ENCODE peak calls at places on chromosomes 11 and 22, in nine cellular contexts. T, E, Q, G, D, O, P, J and N are unnamed samples.

GRCh38 chr22:30882974-30883533 is 85.5 kb downstream of the MORC2 start:
- DNase-seq in T (no peak), E (no peak), G (no peak), P (no peak), J (no peak), Q (no peak), D (no peak), O (no peak), N (no peak)

GRCh38 chr11:128379587-128380279 is 207.6 kb downstream of the ETS1 start:
- DNase-seq in P (no peak), T (no peak), G (no peak), Q (no peak), E (no peak), J (no peak), O (no peak), D (no peak), N (no peak)

GRCh38 chr11:109772846-109773400 is 320.3 kb upstream of the ZC3H12C start:
- DNase-seq in D (no peak), P (no peak), G (no peak), Q (no peak), T (no peak), J (no peak), E (no peak), O (no peak), N (no peak)

GRCh38 chr11:74992852-74993251 is 4.1 kb downstream of the NEU3 start:
- DNase-seq in J (no peak), G (no peak), P (no peak), O (no peak), D (no peak), E (no peak), T (no peak), Q (no peak), N (no peak)

GRCh38 chr11:78429667-78430066 is 12.0 kb upstream of the GAB2 start:
- DNase-seq in G (no peak), J (no peak), D (no peak), T (no peak), P (no peak), E (no peak), O (no peak), Q (no peak), N (no peak)

GRCh38 chr11:33891714-33892327 is at the start of gene LMO2:
- DNase-seq in P (no peak), O (no peak), Q (no peak), D (no peak), G (no peak), E (no peak), T (no peak), J (no peak), N (no peak)

GRCh38 chr11:60265373-60266214 is 14.9 kb upstream of the MS4A4A start:
- DNase-seq in J (peak), E (peak), O (peak), Q (no peak), P (peak), D (peak), T (peak), G (no peak), N (peak)

GRCh38 chr11:131816046-131816445 is 445.6 kb downstream of the NTM start:
- DNase-seq in Q (no peak), J (no peak), E (no peak), P (no peak), T (no peak), D (no peak), G (no peak), O (no peak), N (no peak)

GRCh38 chr11:9573775-9574555 is 495 bp downstream of the WEE1 start:
- DNase-seq in J (peak), O (peak), Q (peak), P (no peak), D (no peak), G (peak), E (no peak), T (peak), N (peak)

GRCh38 chr22:28976588-28976987 is 85.0 kb downstream of the C22orf31 start:
- DNase-seq in D (peak), Q (no peak), J (no peak), O (no peak), P (peak), T (no peak), E (no peak), G (no peak), N (no peak)

GRCh38 chr22:27633296-27633871 is 168.2 kb downstream of the MN1 start:
- DNase-seq in O (no peak), Q (no peak), P (no peak), J (no peak), T (no peak), G (no peak), E (no peak), D (no peak), N (no peak)

GRCh38 chr11:6695377-6695776 is 12.2 kb upstream of the MRPL17 start:
- DNase-seq in O (no peak), Q (no peak), J (no peak), P (peak), T (peak), E (no peak), G (no peak), D (peak), N (no peak)

GRCh38 chr22:47218671-47219070 is 456.2 kb downstream of the TBC1D22A start:
- DNase-seq in Q (no peak), J (no peak), O (no peak), T (no peak), G (no peak), P (no peak), D (no peak), E (no peak), N (no peak)

GRCh38 chr11:1171985-1172728 is 14.4 kb downstream of the MUC5AC start:
- DNase-seq in T (no peak), J (no peak), Q (no peak), P (no peak), O (no peak), D (no peak), G (no peak), E (no peak), N (no peak)

GRCh38 chr22:35480143-35480542 is 60.5 kb upstream of the RASD2 start:
- DNase-seq in E (no peak), T (no peak), Q (peak), P (peak), O (no peak), J (no peak), G (peak), D (peak), N (no peak)

GRCh38 chr11:72752088-72752914 is at the start of gene ARAP1:
- DNase-seq in O (peak), P (peak), T (peak), Q (peak), G (peak), J (peak), E (no peak), D (peak), N (peak)
- TF ChIP-seq CTCF in O (no peak), P (peak), T (peak), Q (no peak), G (no peak), J (no peak), E (no peak), D (peak), N (no peak)

GRCh38 chr22:41739576-41739975 is 40.3 kb downstream of the MEI1 start:
- DNase-seq in G (no peak), Q (no peak), T (no peak), D (no peak), P (no peak), O (no peak), J (no peak), E (no peak), N (no peak)

GRCh38 chr22:41745968-41746367 is 46.7 kb downstream of the MEI1 start:
- DNase-seq in Q (no peak), T (no peak), G (no peak), D (no peak), J (no peak), P (no peak), E (no peak), O (no peak), N (no peak)

GRCh38 chr22:41746563-41747400 is 47.5 kb downstream of the MEI1 start:
- DNase-seq in D (peak), T (peak), G (peak), P (peak), E (peak), Q (peak), O (peak), J (peak), N (peak)

DNA sequence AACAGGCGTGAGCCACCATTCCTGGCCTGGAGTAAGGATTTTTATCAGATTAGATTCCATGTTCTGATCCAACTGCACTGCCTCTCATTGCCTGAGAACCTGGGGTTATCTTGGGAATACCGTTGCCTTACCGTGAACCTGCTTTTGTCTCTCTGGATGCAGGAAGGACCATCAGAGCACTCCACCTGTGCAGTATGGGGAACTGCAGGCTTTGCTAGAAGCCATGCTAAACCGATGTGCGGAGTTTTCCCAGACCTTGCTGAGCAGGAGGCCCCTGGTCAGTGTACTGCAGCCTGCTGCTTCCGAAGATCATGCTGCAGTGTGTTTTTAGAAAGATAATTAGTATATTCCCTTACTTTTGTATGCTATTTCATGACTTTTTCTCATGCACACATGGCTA is 43.6 kb downstream of the MEI1 start:
- DNase-seq in O (no peak), J (no peak), P (no peak), T (no peak), G (no peak), D (no peak), E (no peak), Q (no peak), N (no peak)
- TF ChIP-seq CTCF in O (no peak), J (no peak), P (no peak), T (no peak), G (no peak), D (no peak), E (no peak), Q (no peak), N (no peak)

GRCh38 chr11:40125054-40125453 is 1334.4 kb downstream of the LRRC4C start:
- DNase-seq in O (no peak), D (no peak), T (no peak), Q (no peak), P (no peak), E (no peak), G (no peak), J (no peak), N (no peak)
- TF ChIP-seq CTCF in O (no peak), D (no peak), T (peak), Q (no peak), P (peak), E (peak), G (no peak), J (no peak), N (peak)

DNA sequence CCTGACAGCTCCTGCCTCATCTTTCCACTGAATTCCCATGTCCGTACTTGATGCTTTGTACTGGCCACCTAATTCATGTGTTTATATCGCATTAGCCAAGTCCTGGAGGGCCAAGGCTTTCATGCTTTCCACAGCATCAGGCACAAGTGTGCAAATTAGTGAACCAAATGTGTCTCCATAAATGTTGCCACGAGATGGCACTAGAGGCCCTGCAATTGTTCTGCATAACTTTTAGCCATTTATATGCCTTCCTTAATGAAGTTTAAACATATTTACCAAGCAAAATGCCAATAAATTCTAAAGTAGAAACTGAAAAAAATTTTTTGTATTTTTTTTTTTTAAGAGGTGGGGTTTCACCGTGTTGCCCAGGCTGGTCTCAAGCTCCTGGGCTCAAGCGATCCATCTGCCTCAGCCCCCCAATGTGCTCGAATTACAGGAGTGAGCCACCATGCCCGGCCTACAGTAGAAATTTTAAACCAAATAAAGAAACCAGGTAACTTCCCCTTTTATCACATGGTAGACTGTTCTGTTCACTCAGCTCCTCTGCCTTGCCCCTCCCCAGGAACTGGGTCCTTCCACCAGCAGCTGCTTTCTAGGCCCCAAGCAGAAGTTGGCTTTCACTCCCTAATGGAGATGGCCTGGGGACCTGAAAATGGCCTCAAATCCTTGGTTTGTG is 20.8 kb upstream of the IL18BP start:
- DNase-seq in O (peak), P (peak), E (no peak), T (peak), G (no peak), D (peak), J (peak), Q (peak), N (peak)
- TF ChIP-seq CTCF in O (peak), P (peak), E (peak), T (peak), G (peak), D (peak), J (peak), Q (peak), N (peak)

GRCh38 chr11:115360186-115360824 is 143.9 kb downstream of the CADM1 start:
- DNase-seq in J (no peak), G (no peak), T (no peak), E (no peak), P (no peak), Q (no peak), O (no peak), D (peak), N (no peak)
- TF ChIP-seq CTCF in J (peak), G (no peak), T (no peak), E (no peak), P (peak), Q (no peak), O (no peak), D (peak), N (no peak)

GRCh38 chr11:41010361-41011050 is 448.9 kb downstream of the LRRC4C start:
- DNase-seq in J (no peak), G (no peak), Q (no peak), E (no peak), T (no peak), O (no peak), D (no peak), P (no peak), N (no peak)
- TF ChIP-seq CTCF in J (no peak), G (no peak), Q (no peak), E (no peak), T (no peak), O (no peak), D (no peak), P (no peak), N (no peak)

GRCh38 chr11:91261513-91261912 is 963.1 kb upstream of the FAT3 start:
- DNase-seq in T (no peak), G (no peak), P (no peak), J (no peak), D (no peak), E (no peak), O (no peak), Q (no peak), N (no peak)
- TF ChIP-seq CTCF in T (no peak), G (no peak), P (no peak), J (peak), D (no peak), E (peak), O (no peak), Q (no peak), N (peak)